ENCODE peak calls at places on chromosome 18, in seven cellular contexts. F is AG09309; R is activated CD8-positive, alpha-beta T cell treated with anti-CD3 and anti-CD28 coated beads for 36 hours; Q is mucosa of descending colon; K is BJ; O is CD4-positive, alpha-beta T cell; G is MCF 10A. L is an unnamed sample.

GRCh38 chr18:56910967-56911366 is 235.9 kb upstream of the BOD1L2 start:
- DNase-seq in F (no peak), R (no peak), Q (no peak), K (no peak), O (no peak), G (no peak), L (no peak)

GRCh38 chr18:31688601-31689000 is 4.2 kb upstream of the B4GALT6 start:
- DNase-seq in F (no peak), R (no peak), Q (no peak), K (no peak), O (no peak), G (no peak), L (no peak)

GRCh38 chr18:3305933-3306332 is 44.0 kb downstream of the MYL12B start:
- DNase-seq in F (no peak), R (peak; percentile 7), Q (no peak), K (no peak), O (no peak), G (peak; percentile 86), L (no peak)

GRCh38 chr18:3803350-3803749 is 353.4 kb downstream of the TGIF1 start:
- DNase-seq in F (no peak), R (no peak), Q (no peak), K (no peak), O (no peak), G (no peak), L (no peak)

GRCh38 chr18:50458366-50458765 is 83.5 kb downstream of the SKA1 start:
- DNase-seq in F (no peak), R (no peak), Q (no peak), K (no peak), O (no peak), G (no peak), L (no peak)

GRCh38 chr18:3652380-3653262 is 202.6 kb downstream of the TGIF1 start:
- DNase-seq in F (peak; percentile 84), R (peak; percentile 89), Q (peak; percentile 75), K (peak; percentile 63), O (no peak), G (peak; percentile 99), L (no peak)

GRCh38 chr18:47846431-47846830 is 84.0 kb downstream of the SMAD2 start:
- DNase-seq in F (no peak), R (no peak), Q (no peak), K (no peak), O (no peak), G (no peak), L (no peak)

GRCh38 chr18:76662621-76663020 is 159.7 kb upstream of the ZNF236 start:
- DNase-seq in F (no peak), R (no peak), Q (no peak), K (no peak), O (no peak), G (no peak), L (no peak)

GRCh38 chr18:78965917-78966878 is 13.4 kb upstream of the SALL3 start:
- DNase-seq in F (no peak), R (no peak), Q (no peak), K (no peak), O (no peak), G (no peak), L (no peak)

GRCh38 chr18:77044866-77045664 is 87.5 kb downstream of the MBP start:
- DNase-seq in F (no peak), R (no peak), Q (no peak), K (no peak), O (no peak), G (no peak), L (no peak)

GRCh38 chr18:76435321-76435989 is 59.6 kb downstream of the ZNF516 start:
- DNase-seq in F (no peak), R (no peak), Q (no peak), K (no peak), O (no peak), G (no peak), L (no peak)

GRCh38 chr18:42196651-42197050 is 241.6 kb downstream of the PIK3C3 start:
- DNase-seq in F (no peak), R (no peak), Q (no peak), K (no peak), O (no peak), G (peak; percentile 9), L (no peak)

GRCh38 chr18:43663159-43663558 is 385.9 kb upstream of the SYT4 start:
- DNase-seq in F (no peak), R (no peak), Q (no peak), K (no peak), O (no peak), G (no peak), L (no peak)

GRCh38 chr18:4360221-4360715 is 94.8 kb downstream of the DLGAP1 start:
- DNase-seq in F (no peak), R (no peak), Q (no peak), K (no peak), O (no peak), G (no peak), L (no peak)

GRCh38 chr18:65567372-65567771 is 183.4 kb upstream of the CDH7 start:
- DNase-seq in F (no peak), R (no peak), Q (no peak), K (no peak), O (no peak), G (peak; percentile 43), L (no peak)

GRCh38 chr18:36934884-36935283 is 106.0 kb downstream of the KIAA1328 start:
- DNase-seq in F (peak; percentile 67), R (no peak), Q (no peak), K (peak; percentile 4), O (no peak), G (peak; percentile 78), L (no peak)

GRCh38 chr18:30415903-30416302 is 626.6 kb downstream of the DSC3 start:
- DNase-seq in F (no peak), R (no peak), Q (no peak), K (no peak), O (no peak), G (no peak), L (no peak)

GRCh38 chr18:37430346-37431076 is 135.1 kb downstream of the CELF4 start:
- DNase-seq in F (no peak), R (no peak), Q (no peak), K (no peak), O (no peak), G (no peak), L (peak; percentile 24)

GRCh38 chr18:8045160-8045885 is 478.2 kb downstream of the PTPRM start:
- DNase-seq in F (no peak), R (no peak), Q (no peak), K (no peak), O (no peak), G (peak; percentile 21), L (no peak)

GRCh38 chr18:59923539-59924196 is 23.9 kb downstream of the PMAIP1 start:
- DNase-seq in F (no peak), R (no peak), Q (no peak), K (no peak), O (no peak), G (no peak), L (no peak)

GRCh38 chr18:35661483-35662146 is 80.1 kb downstream of the GALNT1 start:
- DNase-seq in F (no peak), R (no peak), Q (no peak), K (no peak), O (no peak), G (peak; percentile 2), L (no peak)
- TF ChIP-seq CTCF in F (no peak), R (no peak), Q (no peak), K (no peak), O (no peak), G (no peak), L (peak; percentile 30)

DNA sequence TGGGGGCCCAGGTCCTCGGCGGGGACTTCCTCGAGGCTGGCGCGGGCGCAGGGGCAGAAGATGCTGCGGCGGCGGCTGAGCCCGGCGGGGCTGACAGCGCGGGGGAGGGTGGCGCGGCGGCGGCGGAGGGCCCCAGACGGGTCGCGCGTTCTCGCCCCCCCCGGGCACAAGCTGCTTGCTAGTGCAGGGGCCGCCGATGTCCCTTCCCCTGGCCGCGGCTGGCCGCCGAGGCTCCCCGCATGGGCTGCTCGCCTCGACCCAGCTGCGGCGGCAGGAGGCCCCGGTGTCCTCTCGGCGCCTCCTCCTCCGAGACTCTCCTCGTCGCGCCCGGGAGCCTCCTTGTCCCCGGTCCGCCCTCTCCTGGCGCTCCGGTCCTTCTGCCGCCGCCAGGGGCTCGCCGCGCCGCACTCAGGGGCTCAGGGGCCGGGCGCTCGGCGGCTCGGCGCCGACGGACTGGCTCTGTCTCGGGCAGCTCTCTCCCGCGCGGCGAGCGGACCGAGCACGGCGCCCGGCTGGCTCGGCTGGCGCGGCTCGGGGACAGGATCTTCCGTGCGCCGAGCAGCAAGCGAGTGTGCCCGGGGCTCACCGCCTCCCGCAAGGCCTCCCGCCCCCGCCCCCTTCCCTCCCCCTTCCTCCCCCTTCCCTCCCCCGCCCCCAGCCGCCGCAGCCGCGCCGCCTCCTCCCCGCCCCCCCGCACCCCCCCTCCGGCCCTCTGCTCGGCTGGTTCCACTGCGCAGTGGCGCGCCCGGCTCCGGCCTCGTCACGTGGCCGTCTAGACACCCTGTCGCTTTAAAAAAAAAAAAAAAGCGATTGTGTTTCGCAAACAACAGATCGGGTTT is 902 bp upstream of the SMAD7 start:
- DNase-seq in F (peak; percentile 75), R (peak; percentile 77), Q (peak; percentile 83), K (no peak), O (peak; percentile 66), G (peak; percentile 90), L (peak; percentile 58)
- TF ChIP-seq CTCF in F (peak; percentile 8), R (no peak), Q (no peak), K (no peak), O (no peak), G (peak; percentile 9), L (peak; percentile 28)

GRCh38 chr18:23237524-23238151 is 102.4 kb downstream of the CABLES1 start:
- DNase-seq in F (no peak), R (peak; percentile 75), Q (peak; percentile 51), K (no peak), O (peak; percentile 2), G (no peak), L (no peak)
- TF ChIP-seq CTCF in F (peak; percentile 55), R (peak; percentile 53), Q (no peak), K (peak; percentile 33), O (no peak), G (no peak), L (no peak)

GRCh38 chr18:74147491-74147778 is 199 bp downstream of the FBXO15 start:
- DNase-seq in F (no peak), R (no peak), Q (no peak), K (no peak), O (no peak), G (no peak), L (no peak)
- TF ChIP-seq CTCF in F (no peak), R (no peak), Q (no peak), K (no peak), O (no peak), G (no peak), L (no peak)

GRCh38 chr18:9913526-9914333 is at the start of gene VAPA:
- DNase-seq in F (peak; percentile 79), R (peak; percentile 93), Q (peak; percentile 95), K (peak; percentile 87), O (peak; percentile 85), G (peak; percentile 93), L (peak; percentile 93)
- TF ChIP-seq CTCF in F (no peak), R (no peak), Q (no peak), K (no peak), O (no peak), G (no peak), L (no peak)

L was measured in DND-41.